ENCODE peak calls at places on chromosomes 16 and 17, in nine cellular contexts. M, W, H, F, K, S, I, U and R are unnamed samples.

GRCh38 chr16:7967986-7968509 is 622.3 kb downstream of the TMEM114 start:
- DNase-seq in M (no peak), W (peak; percentile 34), S (no peak), H (no peak), U (no peak), K (no peak), I (no peak), F (no peak), R (no peak)

GRCh38 chr17:16352838-16353701 is at the start of gene CENPV:
- DNase-seq in S (peak; percentile 34), F (peak; percentile 73), U (peak; percentile 78), W (peak; percentile 7), H (peak; percentile 64), M (peak; percentile 37), I (no peak), K (peak; percentile 36), R (peak; percentile 40)

GRCh38 chr16:50038756-50039529 is 13.9 kb downstream of the CNEP1R1 start:
- DNase-seq in F (no peak), I (no peak), M (no peak), H (no peak), U (no peak), W (no peak), S (no peak), K (no peak), R (no peak)

GRCh38 chr17:59620518-59621259 is 994 bp downstream of the CLTC start:
- DNase-seq in F (peak; percentile 22), S (peak; percentile 35), U (peak; percentile 21), I (peak; percentile 42), W (peak; percentile 75), K (peak; percentile 29), H (peak; percentile 42), M (peak; percentile 29), R (peak; percentile 39)

GRCh38 chr16:69838417-69838990 is 76.4 kb downstream of the WWP2 start:
- DNase-seq in W (no peak), M (no peak), U (no peak), I (no peak), S (peak; percentile 52), F (no peak), K (no peak), H (no peak), R (no peak)

GRCh38 chr16:30051518-30051917 is 14.0 kb upstream of the ALDOA start:
- DNase-seq in W (peak; percentile 90), I (peak; percentile 69), F (no peak), S (no peak), M (no peak), K (no peak), H (peak; percentile 80), U (no peak), R (peak; percentile 87)

GRCh38 chr17:44733753-44734152 is 25.0 kb upstream of the ADAM11 start:
- DNase-seq in S (no peak), F (peak; percentile 32), I (no peak), W (no peak), K (no peak), M (no peak), U (no peak), H (no peak), R (no peak)

GRCh38 chr17:75661531-75661930 is 5.4 kb downstream of the RECQL5 start:
- DNase-seq in S (no peak), F (no peak), W (no peak), M (no peak), I (no peak), K (no peak), H (no peak), U (no peak), R (no peak)

GRCh38 chr16:31132979-31133599 is 2.4 kb downstream of the PRSS8 start:
- DNase-seq in M (no peak), I (no peak), K (no peak), U (no peak), F (no peak), H (no peak), W (no peak), S (no peak), R (no peak)